ENCODE peak calls at places on chromosomes 5 and 9, in four cellular contexts. One of them, this sample, is unnamed.

GRCh38 chr9:128886211-128886826 is 4.4 kb downstream of the LRRC8A start:
- DNase-seq in fibroblast of pulmonary artery: peak; percentile 65
- DNase-seq in HFFc6: no peak
- DNase-seq in AG04449: no peak
- DNase-seq in this sample: no peak

GRCh38 chr5:127844631-127845030 is 141.4 kb downstream of the CCDC192 start:
- DNase-seq in HFFc6: no peak
- DNase-seq in fibroblast of pulmonary artery: no peak
- DNase-seq in AG04449: no peak
- DNase-seq in this sample: no peak

GRCh38 chr5:123811771-123812170 is 299.8 kb downstream of the CSNK1G3 start:
- DNase-seq in AG04449: no peak
- DNase-seq in HFFc6: no peak
- DNase-seq in fibroblast of pulmonary artery: no peak
- DNase-seq in this sample: no peak

GRCh38 chr9:3875371-3876132 is 349.8 kb upstream of the RFX3 start:
- DNase-seq in AG04449: peak; percentile 74
- DNase-seq in HFFc6: peak; percentile 89
- DNase-seq in fibroblast of pulmonary artery: peak; percentile 89
- DNase-seq in this sample: no peak

GRCh38 chr5:16508730-16509531 is 43.3 kb upstream of the ZNF622 start:
- DNase-seq in fibroblast of pulmonary artery: no peak
- DNase-seq in AG04449: no peak
- DNase-seq in HFFc6: no peak
- DNase-seq in this sample: no peak

GRCh38 chr9:5834214-5834613 is 1.3 kb upstream of the ERMP1 start:
- DNase-seq in AG04449: no peak
- DNase-seq in HFFc6: no peak
- DNase-seq in fibroblast of pulmonary artery: no peak
- DNase-seq in this sample: no peak

GRCh38 chr9:114372971-114373591 is 14.7 kb downstream of the AKNA start:
- DNase-seq in fibroblast of pulmonary artery: no peak
- DNase-seq in AG04449: no peak
- DNase-seq in HFFc6: no peak
- DNase-seq in this sample: peak; percentile 85

GRCh38 chr5:106876665-106877194 is 794.0 kb downstream of the EFNA5 start:
- DNase-seq in fibroblast of pulmonary artery: no peak
- DNase-seq in HFFc6: no peak
- DNase-seq in AG04449: no peak
- DNase-seq in this sample: no peak

GRCh38 chr5:38800044-38800443 is 45.8 kb upstream of the OSMR start:
- DNase-seq in HFFc6: no peak
- DNase-seq in fibroblast of pulmonary artery: no peak
- DNase-seq in AG04449: no peak
- DNase-seq in this sample: no peak

GRCh38 chr9:126398403-126399058 is 71.9 kb downstream of the MVB12B start:
- DNase-seq in HFFc6: peak; percentile 35
- DNase-seq in AG04449: no peak
- DNase-seq in fibroblast of pulmonary artery: peak; percentile 63
- DNase-seq in this sample: peak; percentile 80

GRCh38 chr9:16450578-16450977 is 419.9 kb downstream of the BNC2 start:
- DNase-seq in AG04449: no peak
- DNase-seq in HFFc6: no peak
- DNase-seq in fibroblast of pulmonary artery: no peak
- DNase-seq in this sample: no peak

GRCh38 chr9:73527521-73527920 is 375.9 kb downstream of the ANXA1 start:
- DNase-seq in AG04449: no peak
- DNase-seq in HFFc6: no peak
- DNase-seq in fibroblast of pulmonary artery: no peak
- DNase-seq in this sample: no peak

DNA sequence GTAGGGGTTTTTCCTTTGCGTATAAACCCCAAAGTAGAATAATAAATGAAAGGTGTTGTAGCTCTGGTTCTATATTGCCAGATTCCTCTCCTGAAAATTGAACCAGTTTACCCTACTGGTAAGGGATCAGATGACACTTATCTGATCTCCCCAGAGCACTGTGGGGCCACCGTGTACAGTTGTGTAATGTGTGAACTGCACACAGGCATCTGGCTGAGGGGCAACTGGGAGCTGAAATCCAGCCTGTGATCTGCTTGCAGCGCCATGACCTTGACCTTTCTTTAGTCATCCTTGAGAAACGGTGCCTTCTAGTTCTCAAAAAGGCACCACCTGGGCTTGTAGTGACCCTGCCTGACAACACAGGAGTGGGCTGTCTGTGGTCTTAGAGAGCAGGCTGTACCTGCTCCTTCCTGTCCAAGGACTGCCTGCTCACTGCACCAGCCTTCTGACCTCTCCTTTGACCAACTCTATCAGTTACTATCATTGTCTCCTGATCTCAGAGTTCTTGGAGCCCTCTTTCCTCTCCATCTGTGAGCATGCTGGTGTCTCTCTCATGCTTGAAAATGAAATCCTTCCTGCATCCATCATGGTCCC is 40.2 kb downstream of the PDE6A start:
- DNase-seq in fibroblast of pulmonary artery: no peak
- DNase-seq in AG04449: no peak
- DNase-seq in HFFc6: no peak
- DNase-seq in this sample: no peak
- TF ChIP-seq CTCF in fibroblast of pulmonary artery: no peak
- TF ChIP-seq CTCF in AG04449: no peak
- TF ChIP-seq CTCF in HFFc6: peak; percentile 24
- TF ChIP-seq CTCF in this sample: no peak

GRCh38 chr5:2207966-2208544 is 325.3 kb upstream of the IRX4 start:
- DNase-seq in AG04449: no peak
- DNase-seq in HFFc6: no peak
- DNase-seq in fibroblast of pulmonary artery: peak; percentile 1
- DNase-seq in this sample: no peak
- TF ChIP-seq CTCF in AG04449: no peak
- TF ChIP-seq CTCF in HFFc6: no peak
- TF ChIP-seq CTCF in fibroblast of pulmonary artery: peak; percentile 8
- TF ChIP-seq CTCF in this sample: no peak

DNA sequence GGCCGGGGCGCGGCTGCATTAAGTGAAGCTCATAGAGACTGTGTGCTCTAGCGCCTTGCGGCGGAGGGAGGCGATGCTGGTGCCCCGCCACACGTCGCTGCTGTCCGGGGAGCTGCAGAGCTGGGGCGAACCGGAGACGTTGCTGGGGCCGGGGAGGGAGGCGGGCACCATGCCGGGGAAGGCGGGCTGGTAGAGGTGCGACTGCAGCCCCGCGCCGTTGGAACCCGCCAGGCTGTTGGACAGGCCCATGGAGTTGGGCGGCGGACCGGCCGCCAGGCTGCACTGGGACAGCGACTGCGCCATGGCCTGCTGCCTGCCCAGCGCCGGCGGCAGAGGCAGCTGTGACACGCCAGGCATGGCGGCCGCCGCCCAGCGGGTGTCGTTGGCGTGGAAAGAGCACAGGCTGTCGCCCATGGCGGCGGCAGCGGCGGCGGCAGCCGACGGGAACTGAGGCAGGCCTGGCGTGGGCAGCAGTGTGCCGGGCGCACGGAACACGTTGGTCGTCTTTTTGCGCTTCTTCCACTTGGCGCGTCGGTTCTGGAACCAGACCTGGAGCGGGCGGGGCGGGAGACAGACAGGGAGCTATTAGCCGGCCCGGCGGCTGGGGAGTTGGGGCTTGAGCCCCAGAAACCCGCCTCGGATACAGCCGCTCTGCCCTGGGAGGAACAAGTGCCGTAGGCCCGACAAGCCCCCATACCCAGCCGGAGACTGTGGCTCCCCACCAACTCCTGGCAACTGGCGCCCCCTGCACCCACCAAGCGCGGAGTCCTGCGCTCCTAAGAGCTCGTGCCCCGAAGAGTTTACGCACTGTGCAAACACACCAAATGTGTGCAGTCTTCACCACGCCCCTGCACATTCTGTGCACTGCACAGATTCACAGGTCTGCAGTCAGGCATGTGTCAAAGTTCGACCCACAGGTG is 8.0 kb downstream of the OTP start:
- DNase-seq in HFFc6: no peak
- DNase-seq in AG04449: no peak
- DNase-seq in fibroblast of pulmonary artery: no peak
- DNase-seq in this sample: peak; percentile 93
- TF ChIP-seq CTCF in HFFc6: no peak
- TF ChIP-seq CTCF in AG04449: peak; percentile 20
- TF ChIP-seq CTCF in fibroblast of pulmonary artery: no peak
- TF ChIP-seq CTCF in this sample: peak; percentile 51

GRCh38 chr5:173396311-173396993 is 68.2 kb upstream of the STC2 start:
- DNase-seq in HFFc6: no peak
- DNase-seq in fibroblast of pulmonary artery: peak; percentile 16
- DNase-seq in AG04449: no peak
- DNase-seq in this sample: no peak
- TF ChIP-seq CTCF in HFFc6: peak; percentile 64
- TF ChIP-seq CTCF in fibroblast of pulmonary artery: peak; percentile 21
- TF ChIP-seq CTCF in AG04449: no peak
- TF ChIP-seq CTCF in this sample: no peak

This sample was measured in GM13977.